ENCODE peak calls at places on chromosomes 11 and 22, in five cellular contexts. K is GM12865, N is cardiac muscle cell, C is HFFc6, W is Caco-2. T is an unnamed sample.

GRCh38 chr11:101974771-101975170 is 58.4 kb upstream of the ANGPTL5 start:
- DNase-seq in K (no peak), N (no peak), C (no peak), W (no peak), T (no peak)

GRCh38 chr11:66950113-66950535 is 8.1 kb downstream of the PC start:
- DNase-seq in K (peak), N (no peak), C (peak), W (peak), T (no peak)

GRCh38 chr11:85705805-85706204 is 19.8 kb upstream of the CCDC89 start:
- DNase-seq in K (no peak), N (no peak), C (peak), W (no peak), T (no peak)

GRCh38 chr22:36641902-36642640 is 61.5 kb downstream of the CACNG2 start:
- DNase-seq in K (no peak), N (no peak), C (peak), W (no peak), T (peak)

GRCh38 chr11:123330071-123330470 is 100.0 kb upstream of the GRAMD1B start:
- DNase-seq in K (no peak), N (no peak), C (no peak), W (no peak), T (no peak)

GRCh38 chr11:115912484-115912945 is 408.3 kb upstream of the CADM1 start:
- DNase-seq in K (peak), N (peak), C (no peak), W (peak), T (no peak)

GRCh38 chr11:20110908-20111669 is 49.2 kb downstream of the DBX1 start:
- DNase-seq in K (peak), N (peak), C (peak), W (peak), T (no peak)

GRCh38 chr11:12540913-12541587 is 133.2 kb upstream of the TEAD1 start:
- DNase-seq in K (no peak), N (no peak), C (peak), W (peak), T (peak)

GRCh38 chr11:128291835-128292234 is 295.5 kb downstream of the ETS1 start:
- DNase-seq in K (no peak), N (no peak), C (no peak), W (no peak), T (no peak)

GRCh38 chr11:41099654-41100053 is 359.8 kb downstream of the LRRC4C start:
- DNase-seq in K (no peak), N (no peak), C (no peak), W (no peak), T (no peak)

GRCh38 chr11:330694-331314 is 10.1 kb upstream of the IFITM3 start:
- DNase-seq in K (peak), N (no peak), C (no peak), W (no peak), T (no peak)

GRCh38 chr22:48175721-48176120 is 1413.3 kb downstream of the TBC1D22A start:
- DNase-seq in K (no peak), N (no peak), C (no peak), W (no peak), T (no peak)

GRCh38 chr11:113447621-113448310 is 27.4 kb downstream of the DRD2 start:
- DNase-seq in K (peak), N (no peak), C (peak), W (no peak), T (no peak)

GRCh38 chr11:18633256-18634139 is 644 bp downstream of the SPTY2D1 start:
- DNase-seq in K (peak), N (no peak), C (peak), W (no peak), T (peak)

GRCh38 chr11:12800032-12800671 is 125.9 kb downstream of the TEAD1 start:
- DNase-seq in K (no peak), N (peak), C (peak), W (peak), T (no peak)

GRCh38 chr22:36493690-36494110 is 12.3 kb upstream of the TXN2 start:
- DNase-seq in K (peak), N (no peak), C (no peak), W (no peak), T (no peak)

GRCh38 chr22:24134090-24134846 is 47.0 kb upstream of the SUSD2 start:
- DNase-seq in K (no peak), N (peak), C (no peak), W (no peak), T (no peak)

GRCh38 chr22:30523646-30524489 is 18.4 kb upstream of the SEC14L4 start:
- DNase-seq in K (no peak), N (no peak), C (no peak), W (no peak), T (no peak)

GRCh38 chr11:120335596-120335927 is 651 bp upstream of the ARHGEF12 start:
- DNase-seq in K (no peak), N (no peak), C (peak), W (no peak), T (no peak)

GRCh38 chr11:72814139-72814830 is at the start of gene ATG16L2:
- DNase-seq in K (peak), N (peak), C (peak), W (peak), T (peak)
- TF ChIP-seq CTCF in K (peak), N (peak), C (peak), W (peak), T (no peak)

DNA sequence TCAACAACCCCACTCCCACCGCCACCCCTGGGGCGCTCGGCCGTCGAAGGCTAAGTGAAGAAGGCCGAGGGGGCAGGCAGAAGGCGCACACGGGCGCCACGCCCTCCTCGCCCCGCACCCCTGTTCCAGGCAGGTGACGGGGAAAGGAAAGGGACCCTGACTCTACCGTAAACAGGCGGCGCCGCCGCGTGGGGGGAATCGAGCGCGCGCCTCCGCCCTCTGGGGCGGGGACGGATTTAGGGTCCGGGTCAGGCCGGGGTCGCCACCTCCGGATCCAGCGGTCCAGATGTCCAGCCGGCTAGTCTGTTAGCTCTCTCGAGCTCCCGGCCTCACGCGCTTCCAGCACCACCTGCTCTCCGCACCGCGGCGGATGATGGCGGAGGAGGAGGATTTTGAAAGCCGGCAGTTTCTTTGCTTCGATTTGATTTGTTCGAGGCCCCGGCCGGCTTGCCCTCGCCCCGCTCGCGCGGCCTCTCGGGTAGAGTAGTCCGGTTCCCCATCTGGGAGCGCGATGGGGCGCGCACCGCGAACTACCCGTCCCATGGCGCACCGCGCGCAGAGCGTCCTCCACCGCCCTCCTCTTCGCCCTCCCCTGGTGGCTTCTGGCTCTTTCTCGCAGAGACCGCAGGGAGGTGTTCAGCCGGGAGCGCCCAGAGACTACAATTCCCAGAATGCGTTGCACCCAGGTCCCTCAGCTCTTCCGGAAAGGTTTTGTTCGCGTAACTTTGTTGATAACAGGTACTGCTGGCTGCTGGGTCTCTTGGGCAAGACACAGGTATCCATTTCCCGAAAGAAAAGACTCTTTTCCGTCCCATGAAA is at the start of gene RANGAP1:
- DNase-seq in K (peak), N (peak), C (peak), W (peak), T (peak)
- TF ChIP-seq CTCF in K (peak), N (peak), C (peak), W (no peak), T (peak)

GRCh38 chr11:3810446-3810845 is 2.1 kb downstream of the PGAP2 start:
- DNase-seq in K (no peak), N (no peak), C (no peak), W (no peak), T (no peak)

GRCh38 chr11:3807856-3808845 is at the start of gene PGAP2:
- DNase-seq in K (peak), N (peak), C (peak), W (peak), T (no peak)

GRCh38 chr11:3809624-3809928 is 1.2 kb downstream of the PGAP2 start:
- DNase-seq in K (no peak), N (no peak), C (no peak), W (no peak), T (no peak)

GRCh38 chr11:3810951-3811350 is 2.6 kb downstream of the PGAP2 start:
- DNase-seq in K (no peak), N (no peak), C (peak), W (no peak), T (no peak)

GRCh38 chr11:3808846-3809623 is 675 bp downstream of the PGAP2 start:
- DNase-seq in K (peak), N (peak), C (peak), W (peak), T (peak)
- TF ChIP-seq CTCF in K (peak), N (peak), C (peak), W (peak), T (peak)

GRCh38 chr11:83193315-83194283 is at the start of gene ANKRD42:
- DNase-seq in K (peak), N (peak), C (peak), W (peak), T (peak)
- TF ChIP-seq CTCF in K (no peak), N (no peak), C (no peak), W (no peak), T (no peak)

GRCh38 chr11:16456366-16456765 is 100.0 kb upstream of the SOX6 start:
- DNase-seq in K (no peak), N (no peak), C (no peak), W (no peak), T (no peak)

DNA sequence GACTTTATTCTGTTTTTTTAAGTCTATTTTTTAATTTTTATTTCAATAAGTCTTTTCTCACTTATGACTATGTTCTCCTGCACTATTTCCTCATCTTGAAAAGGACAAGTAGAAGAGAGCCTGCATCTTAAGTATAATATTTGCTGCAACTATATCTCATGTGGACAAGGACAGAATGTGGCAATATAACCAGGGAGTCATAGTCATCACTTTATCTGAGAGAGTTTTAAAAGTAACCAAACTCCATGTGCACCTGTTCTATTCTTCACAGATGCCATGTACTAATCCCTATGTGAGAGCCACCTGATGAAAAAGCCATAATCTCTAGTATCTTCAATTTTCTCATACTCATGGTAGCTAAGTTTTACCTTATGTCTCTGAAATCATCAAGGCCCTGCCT is 104.2 kb upstream of the SOX6 start:
- DNase-seq in K (no peak), N (no peak), C (no peak), W (no peak), T (no peak)
- TF ChIP-seq CTCF in K (no peak), N (no peak), C (no peak), W (no peak), T (no peak)

DNA sequence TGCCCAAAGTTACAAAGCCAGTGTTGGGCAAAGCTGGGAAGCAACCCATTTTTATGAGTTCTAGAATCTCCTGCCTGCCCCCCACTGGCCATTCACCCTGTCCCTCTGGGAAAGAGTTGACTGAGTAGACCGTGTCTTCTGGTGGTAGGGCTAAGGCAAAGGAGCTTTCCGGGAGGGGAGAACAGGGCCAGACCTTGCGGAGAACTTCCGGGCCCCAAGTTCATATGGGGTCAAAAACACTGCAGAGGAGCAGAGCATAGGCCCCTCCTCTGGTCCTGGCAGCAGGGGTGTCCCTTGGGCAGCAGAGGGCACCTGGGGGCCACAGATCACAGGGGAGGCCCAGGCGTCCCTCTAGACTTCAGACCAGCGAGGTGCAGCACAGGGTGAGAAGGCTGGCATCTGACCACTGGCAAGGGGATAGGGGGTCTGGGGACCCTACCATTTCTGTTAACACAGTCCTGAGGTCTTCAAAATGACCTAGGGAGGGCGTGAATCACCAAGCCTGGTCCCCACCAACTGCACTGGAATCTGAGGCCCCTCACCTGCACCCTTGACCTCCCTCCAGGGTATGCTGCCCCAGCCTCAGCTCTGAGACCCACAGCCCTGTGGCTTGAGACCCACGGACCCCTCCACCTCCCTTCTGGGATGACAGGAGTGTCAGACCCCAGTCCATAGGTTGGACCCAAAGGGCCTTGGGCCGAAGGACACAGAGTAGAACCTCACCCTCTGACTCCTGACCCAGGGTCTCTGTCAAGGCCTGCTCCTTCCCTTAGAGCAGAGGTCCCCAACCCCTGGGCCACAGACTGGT is 1.3 kb upstream of the ARAP1 start:
- DNase-seq in K (no peak), N (no peak), C (no peak), W (peak), T (no peak)
- TF ChIP-seq CTCF in K (no peak), N (peak), C (peak), W (no peak), T (no peak)

GRCh38 chr11:57323503-57324153 is 1.1 kb downstream of the TNKS1BP1 start:
- DNase-seq in K (no peak), N (no peak), C (peak), W (no peak), T (no peak)
- TF ChIP-seq CTCF in K (no peak), N (peak), C (peak), W (no peak), T (peak)

T was measured in AG09319.